ENCODE peak calls at places on chromosomes 6 and 20, in ten cellular contexts. Y is Calu3; F is activated CD4-positive, alpha-beta T cell treated with anti-CD3 and anti-CD28 coated beads for 24 hours; I is AG08396; K is GM23338; H is NCI-H2081; W is stimulated activated CD4-positive, alpha-beta T cell treated with anti-CD3 and anti-CD28 coated beads, Interleukin-4, amount 100 ng/mL, for 48 hours; R is HFFc6; P is GM13976; M is skeletal muscle cell. A is an unnamed sample.

GRCh38 chr20:62860924-62861691 is 514 bp downstream of the TCFL5 start:
- DNase-seq in Y (peak), F (no peak), I (no peak), K (peak), H (peak), W (no peak), R (no peak), P (no peak), M (no peak), A (no peak)

GRCh38 chr20:44085616-44086434 is 101.2 kb downstream of the JPH2 start:
- DNase-seq in Y (no peak), F (no peak), I (no peak), K (no peak), H (no peak), W (no peak), R (no peak), P (no peak), M (no peak), A (no peak)

GRCh38 chr6:148565931-148566663 is 180.7 kb upstream of the UST start:
- DNase-seq in Y (peak), F (no peak), I (peak), K (no peak), H (no peak), W (no peak), R (peak), P (peak), M (peak), A (no peak)

GRCh38 chr6:111482959-111483735 is at the start of gene REV3L:
- DNase-seq in Y (peak), F (peak), I (peak), K (peak), H (peak), W (peak), R (peak), P (peak), M (peak), A (peak)

GRCh38 chr6:132259070-132259469 is 142.2 kb downstream of the MOXD1 start:
- DNase-seq in Y (peak), F (no peak), I (peak), K (peak), H (no peak), W (no peak), R (peak), P (no peak), M (no peak), A (peak)

GRCh38 chr6:21942910-21943309 is 349.4 kb downstream of the SOX4 start:
- DNase-seq in Y (no peak), F (no peak), I (no peak), K (no peak), H (peak), W (no peak), R (peak), P (no peak), M (no peak), A (no peak)

GRCh38 chr20:22207280-22207679 is 377.1 kb downstream of the FOXA2 start:
- DNase-seq in Y (no peak), F (no peak), I (no peak), K (no peak), H (no peak), W (no peak), R (no peak), P (no peak), M (no peak), A (no peak)

GRCh38 chr6:156794963-156795362 is 17.8 kb downstream of the ARID1B start:
- DNase-seq in Y (no peak), F (no peak), I (no peak), K (no peak), H (no peak), W (no peak), R (no peak), P (peak), M (no peak), A (no peak)

GRCh38 chr20:44970243-44970757 is 4.0 kb downstream of the STK4 start:
- DNase-seq in Y (no peak), F (no peak), I (no peak), K (no peak), H (no peak), W (no peak), R (no peak), P (no peak), M (no peak), A (no peak)

GRCh38 chr6:167849846-167850459 is 23.2 kb downstream of the AFDN start:
- DNase-seq in Y (peak), F (no peak), I (no peak), K (peak), H (no peak), W (no peak), R (no peak), P (no peak), M (no peak), A (peak)

GRCh38 chr6:72944660-72945059 is 280.6 kb downstream of the KHDC1L start:
- DNase-seq in Y (no peak), F (no peak), I (no peak), K (no peak), H (no peak), W (no peak), R (no peak), P (no peak), M (no peak), A (no peak)

A was measured in mesendoderm.